ENCODE peak calls at places on chromosomes 7 and 10, in ten cellular contexts. Z, N, A, K, U, V, C, L, I and P are unnamed samples. For H3K9me3, the result is how much of the 10 kb centered on the place peaks cover.

GRCh38 chr7:75596727-75597614 is 104.9 kb downstream of the SPDYE5 start:
- DNase-seq in Z (peak), N (no peak), A (no peak), K (peak), U (no peak), V (no peak), C (no peak), L (no peak), I (no peak), P (no peak)

GRCh38 chr7:37031571-37032257 is 307.4 kb upstream of the AOAH start:
- DNase-seq in Z (peak), N (peak), A (peak), K (peak), U (peak), V (peak), C (peak), L (peak), I (no peak), P (peak)

GRCh38 chr10:129472696-129473555 is 5.9 kb downstream of the MGMT start:
- DNase-seq in Z (no peak), N (no peak), A (no peak), K (no peak), U (no peak), V (no peak), C (no peak), L (no peak), I (no peak), P (no peak)

GRCh38 chr7:33981686-33982424 is 76.5 kb downstream of the BMPER start:
- DNase-seq in Z (no peak), N (no peak), A (no peak), K (peak), U (no peak), V (no peak), C (no peak), L (no peak), I (no peak), P (no peak)

GRCh38 chr7:10793995-10794780 is 179.5 kb upstream of the PHF14 start:
- DNase-seq in Z (no peak), N (no peak), A (no peak), K (no peak), U (no peak), V (no peak), C (no peak), L (no peak), I (no peak), P (no peak)

GRCh38 chr10:15748137-15748536 is 28.4 kb upstream of the ITGA8 start:
- DNase-seq in Z (no peak), N (no peak), A (no peak), K (no peak), U (no peak), V (no peak), C (peak), L (no peak), I (no peak), P (no peak)

GRCh38 chr7:48832303-48832845 is 92.0 kb upstream of the CDC14C start:
- DNase-seq in Z (no peak), N (no peak), A (no peak), K (no peak), U (no peak), V (no peak), C (no peak), L (no peak), I (no peak), P (no peak)

GRCh38 chr7:117092801-117093200 is 139.5 kb downstream of the ST7 start:
- DNase-seq in Z (no peak), N (no peak), A (no peak), K (peak), U (no peak), V (no peak), C (no peak), L (no peak), I (no peak), P (no peak)

GRCh38 chr7:918118-918425 is 36.4 kb downstream of the ADAP1 start:
- DNase-seq in Z (no peak), N (no peak), A (no peak), K (no peak), U (no peak), V (no peak), C (peak), L (no peak), I (peak), P (peak)

GRCh38 chr7:50720295-50720694 is 62.4 kb downstream of the GRB10 start:
- DNase-seq in Z (no peak), N (no peak), A (no peak), K (no peak), U (no peak), V (no peak), C (no peak), L (no peak), I (no peak), P (no peak)

GRCh38 chr10:84213076-84213475 is 12.3 kb downstream of the LRIT2 start:
- DNase-seq in Z (no peak), N (no peak), A (no peak), K (no peak), U (no peak), V (no peak), C (no peak), L (no peak), I (no peak), P (no peak)

GRCh38 chr7:101486056-101486763 is 123.5 kb downstream of the COL26A1 start:
- DNase-seq in Z (no peak), N (no peak), A (no peak), K (no peak), U (no peak), V (no peak), C (no peak), L (peak), I (no peak), P (no peak)

GRCh38 chr10:65235846-65236245 is 1690.0 kb upstream of the LRRTM3 start:
- DNase-seq in Z (no peak), N (no peak), A (no peak), K (no peak), U (no peak), V (no peak), C (no peak), L (no peak), I (no peak), P (no peak)

GRCh38 chr7:155531686-155532085 is 14.7 kb downstream of the CNPY1 start:
- DNase-seq in Z (no peak), N (no peak), A (no peak), K (no peak), U (no peak), V (no peak), C (no peak), L (no peak), I (peak), P (no peak)

GRCh38 chr7:116167177-116167576 is 43.2 kb upstream of the TES start:
- DNase-seq in Z (no peak), N (no peak), A (no peak), K (no peak), U (no peak), V (no peak), C (no peak), L (no peak), I (no peak), P (no peak)

GRCh38 chr10:103197177-103197576 is 4.1 kb upstream of the NT5C2 start:
- DNase-seq in Z (peak), N (peak), A (peak), K (peak), U (peak), V (peak), C (no peak), L (peak), I (peak), P (no peak)

GRCh38 chr10:116015922-116016321 is 257.1 kb downstream of the GFRA1 start:
- DNase-seq in Z (no peak), N (no peak), A (no peak), K (no peak), U (no peak), V (no peak), C (no peak), L (no peak), I (no peak), P (no peak)

GRCh38 chr7:39664057-39664456 is 40.7 kb downstream of the RALA start:
- DNase-seq in Z (no peak), N (no peak), A (no peak), K (no peak), U (no peak), V (no peak), C (no peak), L (no peak), I (no peak), P (no peak)

GRCh38 chr10:31132681-31133239 is 101.1 kb upstream of the ZNF438 start:
- DNase-seq in Z (no peak), N (no peak), A (no peak), K (no peak), U (no peak), V (no peak), C (no peak), L (no peak), I (peak), P (no peak)

GRCh38 chr7:72072901-72073300 is 339.2 kb downstream of the CALN1 start:
- DNase-seq in Z (no peak), N (no peak), A (no peak), K (no peak), U (no peak), V (no peak), C (no peak), L (no peak), I (no peak), P (no peak)

GRCh38 chr10:15384154-15384553 is 13.1 kb upstream of the FAM171A1 start:
- DNase-seq in Z (no peak), N (no peak), A (no peak), K (no peak), U (no peak), V (no peak), C (peak), L (no peak), I (no peak), P (no peak)

GRCh38 chr10:44968887-44969400 is 9.3 kb downstream of the RASSF4 start:
- DNase-seq in Z (no peak), N (no peak), A (no peak), K (no peak), U (no peak), V (no peak), C (no peak), L (no peak), I (peak), P (no peak)

GRCh38 chr10:3090914-3091313 is 23.6 kb downstream of the PFKP start:
- DNase-seq in Z (peak), N (no peak), A (no peak), K (peak), U (no peak), V (peak), C (peak), L (peak), I (no peak), P (no peak)

GRCh38 chr10:33287112-33287511 is 47.4 kb downstream of the NRP1 start:
- DNase-seq in Z (no peak), N (no peak), A (no peak), K (no peak), U (no peak), V (no peak), C (no peak), L (no peak), I (no peak), P (no peak)

GRCh38 chr10:104301907-104302690 is 33.1 kb downstream of the GSTO2 start:
- DNase-seq in Z (no peak), N (no peak), A (no peak), K (peak), U (no peak), V (no peak), C (no peak), L (no peak), I (no peak), P (no peak)

GRCh38 chr10:104297697-104298660 is 29.0 kb downstream of the GSTO2 start:
- DNase-seq in Z (no peak), N (no peak), A (peak), K (peak), U (no peak), V (no peak), C (no peak), L (no peak), I (no peak), P (no peak)

GRCh38 chr10:104300736-104301292 is 31.8 kb downstream of the GSTO2 start:
- DNase-seq in Z (peak), N (peak), A (no peak), K (peak), U (no peak), V (no peak), C (peak), L (peak), I (no peak), P (no peak)

GRCh38 chr10:104299031-104299904 is 30.3 kb downstream of the GSTO2 start:
- DNase-seq in Z (no peak), N (peak), A (no peak), K (peak), U (no peak), V (no peak), C (no peak), L (peak), I (no peak), P (no peak)

DNA sequence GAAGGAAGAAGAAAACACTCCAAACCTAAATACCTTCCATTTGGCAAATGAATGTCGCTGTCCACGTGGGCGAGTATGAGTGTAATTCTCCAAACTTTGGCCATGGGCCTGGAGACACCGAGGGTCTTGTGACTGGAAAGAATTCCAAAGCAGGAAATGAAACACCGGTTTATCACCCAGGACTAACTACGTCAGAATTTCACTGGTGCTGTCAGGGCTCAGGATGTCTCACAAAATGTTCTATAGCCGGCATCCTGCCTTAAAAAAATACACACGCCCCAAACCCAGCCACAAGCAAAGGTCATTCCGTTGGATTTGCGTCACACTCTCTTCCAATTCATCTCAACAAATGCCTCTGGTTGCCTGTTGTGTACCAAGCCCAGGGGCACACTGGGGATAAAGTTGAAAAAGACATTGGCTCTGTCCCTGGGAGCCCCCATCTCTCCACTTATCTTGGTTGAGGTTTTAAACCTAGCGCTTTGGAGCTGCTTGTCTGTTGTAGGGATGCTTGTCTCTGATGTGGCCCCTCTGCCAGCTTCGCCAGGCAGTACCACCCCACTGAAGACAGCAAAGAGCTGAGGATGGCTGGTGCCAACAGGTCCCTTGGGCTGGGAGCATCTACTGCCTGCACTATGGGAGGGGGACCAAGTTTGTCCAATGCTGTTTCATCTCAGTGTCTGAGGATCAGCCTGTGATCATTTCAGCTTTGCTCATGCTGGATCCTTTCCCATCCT is 31.2 kb downstream of the GSTO2 start:
- DNase-seq in Z (peak), N (peak), A (peak), K (peak), U (no peak), V (no peak), C (no peak), L (peak), I (no peak), P (no peak)
- TF ChIP-seq POLR2A in Z (no peak), N (no peak), A (no peak), K (peak), U (no peak), V (no peak), C (no peak), L (no peak), I (no peak), P (no peak)

GRCh38 chr7:57772126-57772924 is 322.3 kb downstream of the ZNF716 start:
- DNase-seq in Z (no peak), N (no peak), A (peak), K (no peak), U (no peak), V (no peak), C (no peak), L (no peak), I (no peak), P (no peak)
- H3K9me3 ChIP-seq in Z (under half), N (under half), A (under half), K (under half), U (under half), V (under half), C (under half), L (under half), I (under half), P (under half)

GRCh38 chr10:74300651-74301050 is 149.6 kb downstream of the ADK start:
- DNase-seq in Z (no peak), N (no peak), A (no peak), K (no peak), U (no peak), V (no peak), C (no peak), L (no peak), I (no peak), P (no peak)

GRCh38 chr10:74293686-74294365 is 142.8 kb downstream of the ADK start:
- DNase-seq in Z (peak), N (no peak), A (no peak), K (peak), U (no peak), V (no peak), C (no peak), L (no peak), I (no peak), P (no peak)

GRCh38 chr10:74292871-74293427 is 141.9 kb downstream of the ADK start:
- DNase-seq in Z (no peak), N (no peak), A (no peak), K (peak), U (no peak), V (peak), C (no peak), L (no peak), I (no peak), P (no peak)

DNA sequence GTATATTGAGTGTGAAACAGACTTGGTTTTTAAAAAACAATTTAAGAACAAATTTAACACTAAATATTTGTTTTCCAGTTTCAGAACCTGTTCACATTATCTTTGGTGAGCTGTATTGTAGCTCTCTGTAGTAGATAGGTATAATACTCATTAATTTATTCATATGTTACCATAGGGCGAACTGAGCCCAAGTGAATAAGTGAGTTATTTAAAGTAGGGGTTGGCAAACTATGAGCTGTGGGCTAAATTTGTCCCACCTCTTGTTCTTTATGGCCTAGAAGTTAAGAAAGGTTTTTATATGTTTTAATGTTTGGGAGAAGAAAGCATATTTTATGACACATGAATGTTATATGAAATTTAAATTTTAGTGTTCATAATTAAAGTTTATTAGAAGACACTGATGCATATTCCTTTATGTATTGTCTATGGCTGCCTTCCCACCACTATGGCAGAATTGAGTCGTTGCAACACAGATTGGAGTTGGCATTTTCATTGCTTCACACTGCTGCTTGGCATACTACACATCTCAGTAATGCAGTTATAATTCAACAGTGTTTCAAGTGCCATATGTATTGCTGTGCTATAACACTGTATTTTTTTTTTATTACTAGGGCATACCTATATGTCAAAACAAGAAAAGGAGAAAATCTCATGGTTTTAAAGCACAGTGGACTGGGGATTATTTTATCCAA is 146.5 kb downstream of the ADK start:
- DNase-seq in Z (no peak), N (no peak), A (no peak), K (no peak), U (no peak), V (no peak), C (no peak), L (no peak), I (no peak), P (no peak)
- TF ChIP-seq CTCF in Z (no peak), N (no peak), A (no peak), K (no peak), U (no peak), V (no peak), C (no peak), L (no peak), I (no peak), P (no peak)

GRCh38 chr7:30775992-30776391 is 4.8 kb downstream of the MINDY4 start:
- DNase-seq in Z (no peak), N (no peak), A (no peak), K (no peak), U (no peak), V (no peak), C (no peak), L (no peak), I (no peak), P (no peak)

GRCh38 chr7:30771859-30772429 is 727 bp downstream of the MINDY4 start:
- DNase-seq in Z (no peak), N (no peak), A (no peak), K (no peak), U (no peak), V (no peak), C (no peak), L (no peak), I (no peak), P (no peak)

GRCh38 chr7:30772984-30773383 is 1.8 kb downstream of the MINDY4 start:
- DNase-seq in Z (no peak), N (no peak), A (no peak), K (no peak), U (no peak), V (no peak), C (no peak), L (no peak), I (no peak), P (no peak)

GRCh38 chr7:30776971-30777370 is 5.8 kb downstream of the MINDY4 start:
- DNase-seq in Z (no peak), N (peak), A (no peak), K (no peak), U (no peak), V (no peak), C (no peak), L (no peak), I (no peak), P (no peak)

GRCh38 chr7:30770936-30771858 is at the start of gene MINDY4:
- DNase-seq in Z (peak), N (peak), A (peak), K (peak), U (peak), V (peak), C (peak), L (peak), I (peak), P (peak)
- TF ChIP-seq POLR2A in Z (peak), N (peak), A (no peak), K (no peak), U (no peak), V (no peak), C (peak), L (no peak), I (no peak), P (no peak)

DNA sequence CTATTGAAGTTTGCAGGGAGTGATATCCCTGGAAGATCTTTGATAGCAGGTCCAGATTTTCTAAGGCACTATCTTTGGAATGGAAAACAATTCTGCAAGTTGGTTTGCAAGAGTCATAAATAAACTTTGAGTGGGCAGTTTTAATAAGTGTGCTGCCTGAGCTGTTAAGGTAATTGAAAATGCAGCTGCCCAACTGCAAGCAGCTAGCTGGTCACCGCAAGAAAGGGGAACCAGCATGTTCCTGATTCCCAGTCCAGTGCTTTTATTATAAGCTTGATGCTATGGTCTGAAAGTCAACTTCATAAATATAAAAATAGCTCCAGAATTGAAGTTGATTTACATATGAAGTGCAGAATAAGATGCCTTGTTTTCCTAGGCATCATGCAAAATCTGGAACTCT is 308.4 kb downstream of the ZNF248 start:
- DNase-seq in Z (no peak), N (no peak), A (no peak), K (no peak), U (no peak), V (no peak), C (no peak), L (no peak), I (no peak), P (no peak)
- H3K9me3 ChIP-seq in Z (under half), N (under half), A (under half), K (under half), U (under half), V (under half), C (under half), L (under half), I (under half), P (under half)

DNA sequence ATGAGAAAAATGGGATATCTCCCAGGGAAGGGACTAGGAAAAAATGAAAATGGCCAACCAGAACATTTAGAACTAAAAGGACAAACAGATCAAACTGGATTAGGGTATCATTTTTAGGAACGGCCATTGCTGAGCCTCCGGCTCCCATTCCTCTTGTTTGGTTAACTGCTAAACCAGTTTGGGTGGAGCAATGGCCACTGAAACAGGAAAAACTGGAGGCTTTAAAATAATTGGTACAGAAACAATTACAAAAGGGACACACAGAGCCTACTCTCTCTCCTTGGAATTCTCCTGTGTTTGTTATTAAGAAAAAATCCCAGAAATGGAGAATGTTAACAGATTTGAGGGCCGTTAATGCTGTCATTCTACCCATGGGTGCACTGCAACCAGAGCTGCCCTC is 4.7 kb upstream of the CHST3 start:
- DNase-seq in Z (no peak), N (no peak), A (no peak), K (no peak), U (no peak), V (no peak), C (no peak), L (no peak), I (no peak), P (no peak)
- TF ChIP-seq CTCF in Z (no peak), N (no peak), A (no peak), K (no peak), U (no peak), V (no peak), C (no peak), L (no peak), I (no peak), P (no peak)